ENCODE peak calls at places on chromosomes 11 and 22, in four cellular contexts. G is GM12865, U is breast epithelium, Y is IMR-90. H is an unnamed sample.

GRCh38 chr11:130029137-130029536 is 26.5 kb upstream of the PRDM10 start:
- DNase-seq in Y (no peak), U (no peak), G (peak), H (no peak)

GRCh38 chr22:45284705-45285305 is at the start of gene UPK3A:
- DNase-seq in G (peak), Y (no peak), U (no peak), H (no peak)

GRCh38 chr11:48064306-48064705 is 83.9 kb downstream of the PTPRJ start:
- DNase-seq in G (no peak), Y (peak), U (no peak), H (no peak)

GRCh38 chr22:23856721-23857605 is 712 bp upstream of the SLC2A11 start:
- DNase-seq in G (peak), U (peak), Y (peak), H (no peak)

GRCh38 chr11:72742522-72743320 is 9.5 kb downstream of the ARAP1 start:
- DNase-seq in G (no peak), U (no peak), Y (no peak), H (no peak)

GRCh38 chr11:125372088-125372487 is 124.0 kb downstream of the FEZ1 start:
- DNase-seq in G (no peak), U (no peak), Y (no peak), H (no peak)

GRCh38 chr22:22460635-22461034 is 47.9 kb downstream of the ZNF280B start:
- DNase-seq in U (no peak), Y (no peak), G (peak), H (no peak)

GRCh38 chr11:61345170-61345610 is 12.2 kb downstream of the TKFC start:
- DNase-seq in G (no peak), Y (no peak), U (no peak), H (no peak)

GRCh38 chr22:23563111-23563510 is 17.0 kb downstream of the IGLL1 start:
- DNase-seq in Y (no peak), U (no peak), G (no peak), H (no peak)

GRCh38 chr11:11038339-11039248 is 180.7 kb upstream of the ZBED5 start:
- DNase-seq in G (no peak), U (no peak), Y (no peak), H (no peak)

GRCh38 chr11:93648168-93648567 is 13.3 kb upstream of the CEP295 start:
- DNase-seq in U (no peak), Y (peak), G (peak), H (no peak)

GRCh38 chr22:21972293-21972779 is 10.3 kb downstream of the TOP3B start:
- DNase-seq in U (no peak), G (peak), Y (peak), H (no peak)

GRCh38 chr11:70031631-70032469 is 46.3 kb upstream of the ANO1 start:
- DNase-seq in U (no peak), G (no peak), Y (no peak), H (peak)

GRCh38 chr11:126083829-126084607 is 21.4 kb upstream of the CDON start:
- DNase-seq in Y (no peak), U (no peak), G (peak), H (no peak)

GRCh38 chr11:63023851-63024648 is 8.4 kb upstream of the SLC22A8 start:
- DNase-seq in U (peak), Y (peak), G (peak), H (peak)

GRCh38 chr11:33999393-33999792 is 52.1 kb upstream of the CAPRIN1 start:
- DNase-seq in U (no peak), G (no peak), Y (no peak), H (no peak)

GRCh38 chr22:45208993-45209838 is 31.5 kb downstream of the KIAA0930 start:
- DNase-seq in G (no peak), U (no peak), Y (peak), H (peak)

GRCh38 chr11:130798280-130798679 is 118.0 kb downstream of the SNX19 start:
- DNase-seq in G (no peak), U (no peak), Y (peak), H (no peak)

GRCh38 chr11:44988981-44989635 is 38.4 kb upstream of the TP53I11 start:
- DNase-seq in G (no peak), Y (no peak), U (no peak), H (no peak)

GRCh38 chr11:119362741-119363080 is 16.2 kb upstream of the MFRP start:
- DNase-seq in U (no peak), G (no peak), Y (no peak), H (no peak)
- H3K4me3 ChIP-seq in U (peak), G (no peak), Y (no peak), H (peak)

GRCh38 chr22:25420471-25420924 is 144.0 kb upstream of the GRK3 start:
- DNase-seq in Y (no peak), U (no peak), G (no peak), H (no peak)
- H3K4me3 ChIP-seq in Y (no peak), U (peak), G (peak), H (peak)

GRCh38 chr11:2731285-2732125 is 31.7 kb upstream of the KCNQ1OT1 start:
- DNase-seq in G (no peak), U (no peak), Y (no peak), H (no peak)
- H3K4me3 ChIP-seq in G (no peak), U (no peak), Y (no peak), H (no peak)

GRCh38 chr22:43412808-43413785 is 1.3 kb downstream of the MPPED1 start:
- DNase-seq in U (no peak), G (no peak), Y (no peak), H (no peak)

GRCh38 chr22:43411981-43412807 is at the start of gene MPPED1:
- DNase-seq in Y (no peak), U (no peak), G (no peak), H (no peak)

GRCh38 chr22:43409046-43409445 is 2.8 kb upstream of the MPPED1 start:
- DNase-seq in Y (no peak), G (no peak), U (no peak), H (no peak)

GRCh38 chr22:43409800-43410199 is 2.0 kb upstream of the MPPED1 start:
- DNase-seq in Y (no peak), U (no peak), G (no peak), H (no peak)

DNA sequence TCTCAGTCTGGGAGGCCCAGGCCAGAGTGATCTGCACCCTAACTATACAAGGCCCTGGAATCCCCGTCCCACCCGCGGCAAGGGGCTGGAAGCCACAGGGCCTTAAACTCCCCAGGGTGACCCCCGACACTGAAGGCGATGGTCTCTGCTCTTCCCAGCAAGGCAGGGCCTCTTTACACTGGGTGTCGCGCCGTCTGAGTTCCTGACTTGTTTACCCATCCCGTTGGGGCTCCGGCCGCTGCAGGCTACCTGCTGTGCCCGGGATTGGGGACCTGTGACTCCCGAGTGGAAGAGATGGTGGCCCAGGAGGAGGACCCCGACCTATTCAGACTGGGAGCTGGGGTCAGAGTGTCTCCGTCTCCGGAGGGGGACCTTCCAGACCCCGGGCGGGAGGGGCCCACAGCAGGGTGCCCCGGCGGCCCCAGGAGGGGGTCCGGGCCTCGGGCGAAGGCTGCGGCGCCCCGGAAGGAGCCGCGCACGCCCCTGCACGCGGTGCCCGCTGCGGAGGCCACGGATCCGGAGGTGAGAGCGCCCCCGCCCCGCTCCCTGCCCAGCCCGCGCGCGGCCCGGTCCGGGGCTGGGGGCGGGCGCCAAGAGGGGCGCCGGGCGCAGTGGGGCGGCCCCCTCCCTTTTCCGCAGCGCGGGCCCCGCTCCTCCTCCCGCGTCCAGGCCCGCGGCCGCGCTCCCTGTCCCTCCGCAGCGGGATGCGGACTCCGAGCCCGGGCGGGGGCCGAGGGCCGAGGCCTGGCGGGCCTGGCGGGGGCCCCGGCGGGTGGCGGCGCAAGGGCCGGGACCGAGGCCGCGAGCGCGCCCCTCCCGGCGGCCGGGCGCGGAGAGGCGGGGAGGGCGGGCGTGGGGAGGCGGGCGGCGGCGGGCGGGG is 534 bp upstream of the MPPED1 start:
- DNase-seq in G (no peak), Y (no peak), U (no peak), H (no peak)
- H3K4me3 ChIP-seq in G (no peak), Y (no peak), U (peak), H (peak)

GRCh38 chr11:20048707-20049106 is 111.6 kb downstream of the DBX1 start:
- DNase-seq in U (no peak), Y (no peak), G (no peak), H (no peak)

GRCh38 chr11:20050048-20050447 is 110.2 kb downstream of the DBX1 start:
- DNase-seq in U (no peak), G (no peak), Y (no peak), H (no peak)

GRCh38 chr11:20051783-20052399 is 108.4 kb downstream of the DBX1 start:
- DNase-seq in Y (no peak), G (no peak), U (no peak), H (no peak)

GRCh38 chr11:20049231-20049630 is 111.0 kb downstream of the DBX1 start:
- DNase-seq in G (no peak), Y (no peak), U (no peak), H (no peak)

DNA sequence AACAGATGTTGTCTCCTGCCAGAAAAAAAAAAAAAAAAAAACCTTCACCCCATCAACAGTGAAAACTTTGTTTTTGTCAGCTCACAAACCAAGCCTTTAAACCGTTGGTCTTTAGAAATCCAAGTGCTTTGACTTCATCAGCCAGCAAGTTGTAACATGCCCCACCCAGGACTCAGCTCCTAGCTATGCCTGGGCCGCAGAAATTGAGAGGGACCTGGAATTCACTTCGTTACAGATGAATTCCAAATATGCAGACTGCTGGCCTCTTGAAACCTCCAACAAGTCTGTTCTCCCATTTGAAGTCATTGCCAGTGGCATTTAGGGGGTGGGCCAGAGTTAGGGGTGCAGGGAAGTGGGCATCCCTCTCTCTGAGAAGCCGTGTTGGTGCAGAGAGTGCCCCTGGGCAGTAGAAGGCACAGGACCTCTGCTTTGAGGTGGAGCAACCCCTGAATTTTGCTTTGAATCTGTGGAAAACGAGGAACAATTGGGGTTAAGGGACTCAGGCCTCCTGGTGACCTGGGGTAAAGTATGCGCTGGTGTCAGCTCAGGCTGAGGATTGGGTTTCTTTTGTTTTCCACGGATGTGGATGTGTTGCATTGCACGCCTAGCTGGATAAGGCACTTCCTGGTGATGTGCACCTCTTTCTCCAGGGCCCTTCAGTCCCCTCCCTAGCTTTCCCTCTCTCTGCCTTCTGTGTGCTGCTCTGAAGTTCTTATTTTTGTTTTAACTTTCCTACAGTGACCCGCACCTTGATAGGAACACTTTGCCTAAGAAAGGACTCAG is 109.5 kb downstream of the DBX1 start:
- DNase-seq in U (peak), G (no peak), Y (no peak), H (no peak)
- H3K4me3 ChIP-seq in U (no peak), G (no peak), Y (no peak), H (no peak)

GRCh38 chr11:108466405-108466804 is 924 bp downstream of the C11orf65 start:
- DNase-seq in G (no peak), Y (no peak), U (no peak), H (no peak)
- H3K4me3 ChIP-seq in G (peak), Y (peak), U (peak), H (peak)

GRCh38 chr11:133966924-133967598 is 10.3 kb upstream of the IGSF9B start:
- DNase-seq in U (no peak), Y (no peak), G (no peak), H (no peak)

GRCh38 chr11:133969072-133969471 is 12.3 kb upstream of the IGSF9B start:
- DNase-seq in G (no peak), Y (no peak), U (no peak), H (no peak)

GRCh38 chr11:133966147-133966546 is 9.4 kb upstream of the IGSF9B start:
- DNase-seq in G (no peak), Y (no peak), U (no peak), H (no peak)

GRCh38 chr11:133968300-133968699 is 11.5 kb upstream of the IGSF9B start:
- DNase-seq in U (no peak), G (no peak), Y (no peak), H (no peak)

GRCh38 chr11:133967599-133968238 is 11.0 kb upstream of the IGSF9B start:
- DNase-seq in G (no peak), U (no peak), Y (no peak), H (no peak)
- H3K4me3 ChIP-seq in G (no peak), U (peak), Y (no peak), H (peak)

DNA sequence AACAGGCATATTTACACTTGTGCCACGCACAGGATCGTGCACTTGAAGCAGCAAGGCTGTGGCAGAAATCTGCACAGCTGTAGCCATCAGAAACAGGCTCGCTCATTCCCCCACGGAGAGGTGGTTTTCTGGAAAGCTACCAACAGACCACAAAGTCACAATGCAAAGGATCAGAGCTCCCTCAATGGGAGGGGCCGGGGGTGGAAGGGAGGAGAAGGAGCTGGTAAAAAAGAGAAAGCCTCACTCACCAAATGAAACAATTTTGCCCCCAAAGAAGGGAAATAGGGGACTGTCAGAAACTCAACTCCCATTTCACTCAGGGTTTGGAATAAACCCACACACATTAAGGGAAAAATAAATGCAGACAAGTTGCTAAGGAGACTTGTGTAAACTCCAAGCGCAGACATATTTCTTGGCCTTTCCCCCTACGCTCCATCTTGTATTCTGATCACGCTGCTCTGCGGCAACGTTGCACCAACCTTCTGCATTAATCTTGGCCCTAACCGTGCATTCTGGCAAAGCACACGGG is 43.2 kb upstream of the BLID start:
- DNase-seq in U (no peak), G (no peak), Y (peak), H (no peak)
- H3K4me3 ChIP-seq in U (peak), G (no peak), Y (peak), H (peak)

GRCh38 chr11:65617136-65617850 is 1.7 kb downstream of the PCNX3 start:
- DNase-seq in U (no peak), Y (no peak), G (no peak), H (no peak)
- H3K4me3 ChIP-seq in U (peak), Y (no peak), G (peak), H (peak)

H was measured in suprapubic skin.